ENCODE peak calls at places on chromosomes 6 and 20, in eight cellular contexts. C is GM23248; K is activated T-cell treated with anti-CD3 and anti-CD28 coated beads for 24 hours; J is amniotic stem cell; L is type B pancreatic cell; M is osteocyte; V is right cardiac atrium; S is effector memory CD8-positive, alpha-beta T cell. B is an unnamed sample.

GRCh38 chr6:25922301-25922700 is 8.2 kb downstream of the SLC17A2 start:
- DNase-seq in V (no peak), C (peak), M (no peak), S (no peak), J (no peak), K (no peak), L (no peak), B (no peak)

GRCh38 chr6:123016431-123017110 is 20.5 kb downstream of the CLVS2 start:
- DNase-seq in V (no peak), L (no peak), K (no peak), J (no peak), S (no peak), C (no peak), M (no peak), B (no peak)

GRCh38 chr6:3337521-3338350 is 79.0 kb downstream of the PSMG4 start:
- DNase-seq in C (peak), K (no peak), L (no peak), V (no peak), M (no peak), J (no peak), S (no peak), B (no peak)

GRCh38 chr20:19501476-19502115 is 256.5 kb upstream of the RIN2 start:
- DNase-seq in M (no peak), K (no peak), J (no peak), L (no peak), V (no peak), C (no peak), S (no peak), B (no peak)

GRCh38 chr6:163414367-163415175 is at the start of gene QKI:
- DNase-seq in L (peak), K (peak), C (peak), V (peak), J (no peak), M (peak), S (peak), B (peak)

GRCh38 chr20:37789408-37789807 is 95.6 kb downstream of the CTNNBL1 start:
- DNase-seq in K (no peak), L (no peak), M (no peak), J (no peak), V (no peak), C (no peak), S (no peak), B (no peak)

GRCh38 chr20:50130995-50131394 is 18.0 kb upstream of the UBE2V1 start:
- DNase-seq in S (no peak), M (no peak), J (no peak), L (no peak), V (peak), K (no peak), C (no peak), B (no peak)

GRCh38 chr6:37069639-37070038 is 64.2 kb downstream of the FGD2 start:
- DNase-seq in C (no peak), K (no peak), M (no peak), J (no peak), S (no peak), L (no peak), V (no peak), B (no peak)

GRCh38 chr6:136446145-136446544 is 104.1 kb downstream of the MAP7 start:
- DNase-seq in K (no peak), S (no peak), L (no peak), V (no peak), J (no peak), M (no peak), C (no peak), B (no peak)

GRCh38 chr6:105509506-105510331 is 106.8 kb upstream of the PREP start:
- DNase-seq in M (no peak), C (no peak), V (peak), L (no peak), K (no peak), J (no peak), S (no peak), B (no peak)

GRCh38 chr20:61186771-61187170 is 65.3 kb upstream of the CDH4 start:
- DNase-seq in K (no peak), C (peak), L (no peak), M (no peak), V (no peak), J (no peak), S (no peak), B (no peak)

GRCh38 chr6:119267506-119267905 is 82.1 kb downstream of the MAN1A1 start:
- DNase-seq in K (no peak), S (no peak), M (no peak), L (no peak), C (no peak), V (no peak), J (no peak), B (no peak)

GRCh38 chr6:54988576-54988975 is 142.0 kb downstream of the FAM83B start:
- DNase-seq in S (no peak), J (no peak), M (no peak), V (no peak), C (no peak), K (no peak), L (no peak), B (no peak)

GRCh38 chr6:150270330-150271052 is 98.3 kb upstream of the IYD start:
- DNase-seq in S (no peak), V (no peak), K (no peak), J (no peak), C (no peak), M (no peak), L (no peak), B (no peak)

GRCh38 chr20:45088247-45088646 is 12.7 kb downstream of the KCNS1 start:
- DNase-seq in L (no peak), S (no peak), K (no peak), J (peak), C (peak), V (no peak), M (no peak), B (no peak)

GRCh38 chr6:138013949-138014348 is 93.3 kb downstream of the PERP start:
- DNase-seq in L (no peak), M (no peak), C (no peak), S (no peak), J (no peak), V (no peak), K (no peak), B (no peak)

GRCh38 chr6:166588691-166589333 is 2.3 kb upstream of the RAMACL start:
- DNase-seq in J (no peak), C (peak), V (peak), M (peak), L (no peak), K (no peak), S (no peak), B (no peak)

GRCh38 chr6:72941751-72942150 is 283.5 kb downstream of the KHDC1L start:
- DNase-seq in L (no peak), K (no peak), C (no peak), V (no peak), J (no peak), M (no peak), S (no peak), B (no peak)

GRCh38 chr6:89321571-89321970 is 6.5 kb upstream of the GABRR2 start:
- DNase-seq in L (no peak), J (no peak), C (no peak), K (no peak), V (no peak), M (no peak), S (no peak), B (no peak)

GRCh38 chr6:34073504-34073903 is 72.4 kb downstream of the GRM4 start:
- DNase-seq in M (no peak), J (no peak), K (no peak), L (no peak), C (no peak), S (no peak), V (no peak), B (no peak)

GRCh38 chr6:95687839-95688238 is 110.5 kb downstream of the MANEA start:
- DNase-seq in L (no peak), S (no peak), J (no peak), V (no peak), M (no peak), K (no peak), C (no peak), B (no peak)

GRCh38 chr20:10832146-10832545 is 158.3 kb upstream of the JAG1 start:
- DNase-seq in L (no peak), J (no peak), M (no peak), V (no peak), K (no peak), S (no peak), C (peak), B (no peak)

GRCh38 chr20:38168791-38169589 is 3.9 kb upstream of the TGM2 start:
- DNase-seq in K (no peak), S (no peak), J (no peak), L (no peak), C (peak), M (no peak), V (peak), B (no peak)

GRCh38 chr20:44523746-44524145 is 1.9 kb upstream of the SERINC3 start:
- DNase-seq in S (no peak), C (no peak), V (no peak), K (no peak), M (no peak), J (no peak), L (no peak), B (no peak)

GRCh38 chr6:158286413-158286812 is 25.9 kb upstream of the TULP4 start:
- DNase-seq in C (peak), M (no peak), J (no peak), S (no peak), K (no peak), L (no peak), V (no peak), B (no peak)

GRCh38 chr20:57498425-57499400 is 26.2 kb downstream of the CTCFL start:
- DNase-seq in K (no peak), L (no peak), V (peak), M (no peak), C (peak), J (no peak), S (peak), B (peak)

GRCh38 chr6:113306552-113307145 is 550.5 kb upstream of the MARCKS start:
- DNase-seq in M (no peak), C (peak), J (no peak), L (no peak), V (peak), K (peak), S (no peak), B (no peak)

GRCh38 chr20:11876555-11876954 is 41.1 kb upstream of the BTBD3 start:
- DNase-seq in K (no peak), L (no peak), J (no peak), S (no peak), M (no peak), V (no peak), C (no peak), B (no peak)

GRCh38 chr6:89145461-89145961 is 344 bp upstream of the PM20D2 start:
- DNase-seq in K (peak), S (no peak), L (no peak), J (no peak), V (no peak), M (no peak), C (peak), B (peak)

GRCh38 chr6:138545621-138545980 is 46.3 kb upstream of the NHSL1 start:
- DNase-seq in M (peak), J (no peak), V (peak), L (no peak), K (no peak), C (peak), S (no peak), B (no peak)

GRCh38 chr6:108080010-108080780 is 5.7 kb upstream of the OSTM1 start:
- DNase-seq in S (no peak), M (peak), J (peak), L (no peak), V (no peak), K (no peak), C (peak), B (no peak)

GRCh38 chr20:3405139-3405538 is 2.3 kb downstream of the DNAAF9 start:
- DNase-seq in C (no peak), K (no peak), V (no peak), S (no peak), L (no peak), J (no peak), M (no peak), B (no peak)

GRCh38 chr6:36120979-36121706 is 9.2 kb upstream of the MAPK13 start:
- DNase-seq in L (no peak), M (no peak), S (peak), K (no peak), C (peak), V (peak), J (no peak), B (peak)

GRCh38 chr20:44883214-44883902 is 2.1 kb upstream of the YWHAB start:
- DNase-seq in C (no peak), M (no peak), J (no peak), S (no peak), V (no peak), K (no peak), L (no peak), B (no peak)

GRCh38 chr6:139150915-139151314 is 16.0 kb downstream of the HECA start:
- DNase-seq in M (no peak), S (no peak), K (no peak), L (no peak), V (no peak), J (no peak), C (no peak), B (no peak)

GRCh38 chr6:46288863-46289262 is 118.1 kb upstream of the ENPP5 start:
- DNase-seq in K (no peak), J (no peak), V (no peak), M (no peak), C (no peak), S (no peak), L (no peak), B (no peak)